ENCODE peak calls at places on chromosomes 5 and 9, in four cellular contexts. Q is upper lobe of right lung, H is ovary, M is IMR-90. P is an unnamed sample. For H3K36me3, the result is how much of the 10 kb centered on the place peaks cover.

GRCh38 chr5:152142845-152143469 is 218.3 kb upstream of the GLRA1 start:
- DNase-seq in M (peak), H (peak), Q (peak), P (no peak)

GRCh38 chr5:1039210-1039548 is 30.6 kb downstream of the NKD2 start:
- DNase-seq in M (no peak), Q (no peak), H (no peak), P (no peak)

GRCh38 chr5:87154191-87154590 is 113.5 kb upstream of the RASA1 start:
- DNase-seq in H (no peak), Q (no peak), M (no peak), P (no peak)

GRCh38 chr5:15647251-15647650 is 147.3 kb downstream of the FBXL7 start:
- DNase-seq in M (no peak), H (no peak), Q (no peak), P (no peak)

GRCh38 chr5:135566422-135567416 is 12.1 kb downstream of the CXCL14 start:
- DNase-seq in H (no peak), Q (no peak), M (no peak), P (no peak)

GRCh38 chr9:109894921-109895758 is 115.1 kb downstream of the PALM2AKAP2 start:
- DNase-seq in Q (no peak), M (peak), H (no peak), P (peak)

GRCh38 chr5:95076395-95077165 is 208.3 kb downstream of the MCTP1 start:
- DNase-seq in H (no peak), M (no peak), Q (no peak), P (no peak)

GRCh38 chr5:147396070-147396469 is 113.8 kb downstream of the DPYSL3 start:
- DNase-seq in H (peak), Q (peak), M (no peak), P (no peak)

GRCh38 chr9:89096807-89097206 is 81.8 kb downstream of the SHC3 start:
- DNase-seq in Q (no peak), M (no peak), H (no peak), P (no peak)
- TF ChIP-seq CTCF in Q (no peak), M (no peak), H (no peak), P (peak)

GRCh38 chr5:3122985-3123762 is 371.7 kb upstream of the IRX2 start:
- DNase-seq in Q (no peak), H (no peak), M (no peak), P (no peak)
- H3K4me3 ChIP-seq in Q (no peak), H (no peak), M (no peak), P (no peak)

DNA sequence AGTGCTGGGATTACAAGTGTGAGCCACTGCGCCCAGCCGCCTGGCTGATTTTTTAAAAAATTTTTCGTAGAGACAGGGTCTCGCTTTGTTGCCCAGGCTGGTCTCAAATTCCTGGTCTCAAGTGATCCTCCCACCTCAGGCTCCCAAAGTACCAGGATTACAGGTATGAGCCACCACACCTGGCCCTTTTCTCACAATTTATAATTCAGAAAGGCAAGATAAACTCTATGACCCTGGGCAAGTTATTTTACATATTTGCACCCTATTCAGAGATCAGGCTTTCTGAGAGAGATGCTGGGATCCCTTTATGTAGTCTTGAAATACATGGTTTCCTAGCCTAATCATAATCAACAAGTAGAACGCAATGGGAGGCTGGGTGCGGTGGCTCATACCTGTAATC is 20.6 kb downstream of the ZNF346 start:
- DNase-seq in Q (no peak), H (no peak), M (no peak), P (no peak)
- H3K36me3 ChIP-seq in Q (under half), H (under half), M (under half), P (under half)

DNA sequence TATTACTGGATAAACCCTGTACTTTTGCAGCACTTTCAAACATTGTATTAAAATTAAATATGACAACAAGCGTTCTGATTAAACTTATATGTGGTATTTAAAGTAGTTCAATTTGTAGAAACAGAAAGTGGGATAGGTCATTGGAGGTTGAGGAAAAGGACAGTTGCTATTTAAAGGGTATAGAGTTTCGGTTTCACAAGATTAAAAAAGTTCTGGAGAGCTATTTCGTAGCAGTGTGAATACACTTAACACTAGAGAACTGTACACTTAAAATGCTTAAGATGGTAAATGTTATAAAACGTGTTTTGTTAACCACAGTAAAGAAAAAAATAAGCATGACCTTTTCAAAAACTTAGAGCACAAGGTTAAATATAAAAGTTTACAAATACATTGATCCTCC is 382.1 kb downstream of the BRINP1 start:
- DNase-seq in Q (no peak), H (no peak), M (no peak), P (no peak)
- TF ChIP-seq CTCF in Q (no peak), H (no peak), M (no peak), P (no peak)

GRCh38 chr5:3456121-3456681 is 139.4 kb upstream of the IRX1 start:
- DNase-seq in Q (no peak), H (no peak), M (no peak), P (no peak)

GRCh38 chr5:3466392-3466791 is 129.2 kb upstream of the IRX1 start:
- DNase-seq in H (no peak), Q (no peak), M (no peak), P (no peak)

GRCh38 chr5:3460416-3460815 is 135.2 kb upstream of the IRX1 start:
- DNase-seq in Q (no peak), M (no peak), H (no peak), P (no peak)
- H3K4me3 ChIP-seq in Q (no peak), M (no peak), H (no peak), P (no peak)

DNA sequence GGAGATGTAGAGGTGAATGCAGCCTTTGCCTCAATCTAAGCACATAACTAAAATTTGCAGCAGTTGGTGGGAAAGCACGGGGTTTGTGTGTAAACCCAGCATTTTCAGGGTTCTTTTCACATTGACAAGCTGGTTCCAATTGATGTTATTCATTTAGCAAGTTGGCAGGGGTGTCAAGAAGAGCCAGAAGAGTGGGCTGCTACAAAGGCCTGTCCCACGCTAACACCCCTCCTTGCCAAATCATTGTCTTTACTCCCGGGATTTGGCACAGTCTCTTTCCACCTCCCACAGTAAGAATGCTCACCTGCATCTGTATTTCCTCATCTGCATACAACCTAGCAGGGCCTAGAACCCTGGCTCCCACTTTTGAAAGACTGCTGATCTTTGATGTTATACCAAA is 11.8 kb downstream of the RGMB start:
- DNase-seq in Q (no peak), H (no peak), M (no peak), P (no peak)
- H3K36me3 ChIP-seq in Q (under half), H (under half), M (under half), P (under half)